ENCODE peak calls at places on chromosomes 7 and 10, in five cellular contexts. A is HCT116, C is GM12878, O is SK-N-SH, E is H1. Q is an unnamed sample.

GRCh38 chr10:115827180-115827579 is 445.8 kb downstream of the GFRA1 start:
- DNase-seq in A (no peak), C (no peak), O (no peak), E (no peak), Q (no peak)

GRCh38 chr10:89702121-89702480 is 711 bp downstream of the KIF20B start:
- DNase-seq in A (no peak), C (peak; percentile 21), O (peak; percentile 11), E (no peak), Q (no peak)

GRCh38 chr7:41103331-41103730 is 599.6 kb downstream of the INHBA start:
- DNase-seq in A (no peak), C (peak; percentile 46), O (no peak), E (no peak), Q (no peak)

GRCh38 chr7:22176791-22177412 is 180.1 kb downstream of the RAPGEF5 start:
- DNase-seq in A (no peak), C (no peak), O (no peak), E (no peak), Q (no peak)

GRCh38 chr7:15571303-15571878 is 9.6 kb upstream of the AGMO start:
- DNase-seq in A (no peak), C (no peak), O (no peak), E (no peak), Q (no peak)

GRCh38 chr7:130364446-130364845 is 15.8 kb upstream of the CPA1 start:
- DNase-seq in A (no peak), C (no peak), O (no peak), E (no peak), Q (no peak)

GRCh38 chr7:1691096-1691495 is 21.0 kb downstream of the ELFN1 start:
- DNase-seq in A (no peak), C (no peak), O (peak; percentile 7), E (peak; percentile 27), Q (no peak)

GRCh38 chr7:132090444-132090843 is 485.8 kb downstream of the PLXNA4 start:
- DNase-seq in A (no peak), C (no peak), O (no peak), E (no peak), Q (no peak)

GRCh38 chr7:26504417-26504816 is 212.8 kb downstream of the SNX10 start:
- DNase-seq in A (no peak), C (no peak), O (no peak), E (no peak), Q (no peak)

GRCh38 chr10:10133271-10133670 is 884.4 kb upstream of the CELF2 start:
- DNase-seq in A (no peak), C (no peak), O (no peak), E (no peak), Q (no peak)

GRCh38 chr7:46319841-46320240 is 398.8 kb upstream of the IGFBP3 start:
- DNase-seq in A (no peak), C (no peak), O (no peak), E (no peak), Q (no peak)

GRCh38 chr10:133196936-133197758 is 32.9 kb upstream of the UTF1 start:
- DNase-seq in A (no peak), C (no peak), O (no peak), E (no peak), Q (no peak)

GRCh38 chr7:5231116-5231515 is 41.1 kb downstream of the WIPI2 start:
- DNase-seq in A (no peak), C (peak; percentile 60), O (no peak), E (no peak), Q (no peak)

GRCh38 chr7:132078891-132079735 is 497.2 kb downstream of the PLXNA4 start:
- DNase-seq in A (no peak), C (no peak), O (no peak), E (no peak), Q (no peak)

GRCh38 chr7:19575909-19576557 is 132.8 kb downstream of the POLR1F start:
- DNase-seq in A (no peak), C (no peak), O (no peak), E (no peak), Q (no peak)

DNA sequence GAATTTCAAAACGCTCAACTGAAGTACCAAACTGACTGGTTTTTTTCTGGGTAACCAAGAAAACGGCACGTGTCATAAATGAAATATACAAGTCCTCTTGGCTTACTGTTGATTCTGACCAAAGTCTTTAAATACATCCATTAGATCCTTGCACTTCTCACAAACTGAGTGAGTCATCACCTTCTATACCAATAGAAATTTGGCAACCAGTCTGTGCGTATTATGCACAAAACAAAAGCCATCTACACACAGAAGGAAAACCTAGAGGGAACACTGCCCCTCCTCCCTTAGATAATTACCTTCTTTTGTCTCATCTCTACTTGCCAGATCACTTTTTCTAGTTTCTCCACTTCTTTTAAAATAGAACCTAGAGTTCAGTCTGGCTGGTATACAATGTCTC is 91.6 kb upstream of the ATP6V0A4 start:
- DNase-seq in A (no peak), C (no peak), O (no peak), E (no peak), Q (peak; percentile 64)
- TF ChIP-seq JUND in A (no peak), C (no peak), O (peak; percentile 56), E (no peak), Q (no peak)

GRCh38 chr10:21056461-21056860 is 159.3 kb upstream of the NEBL start:
- DNase-seq in A (no peak), C (no peak), O (no peak), E (no peak), Q (no peak)
- TF ChIP-seq JUND in A (no peak), C (no peak), O (no peak), E (no peak), Q (no peak)

GRCh38 chr7:36131026-36131425 is 22.0 kb upstream of the EEPD1 start:
- DNase-seq in A (no peak), C (no peak), O (no peak), E (no peak), Q (no peak)
- TF ChIP-seq JUND in A (no peak), C (no peak), O (no peak), E (no peak), Q (no peak)

DNA sequence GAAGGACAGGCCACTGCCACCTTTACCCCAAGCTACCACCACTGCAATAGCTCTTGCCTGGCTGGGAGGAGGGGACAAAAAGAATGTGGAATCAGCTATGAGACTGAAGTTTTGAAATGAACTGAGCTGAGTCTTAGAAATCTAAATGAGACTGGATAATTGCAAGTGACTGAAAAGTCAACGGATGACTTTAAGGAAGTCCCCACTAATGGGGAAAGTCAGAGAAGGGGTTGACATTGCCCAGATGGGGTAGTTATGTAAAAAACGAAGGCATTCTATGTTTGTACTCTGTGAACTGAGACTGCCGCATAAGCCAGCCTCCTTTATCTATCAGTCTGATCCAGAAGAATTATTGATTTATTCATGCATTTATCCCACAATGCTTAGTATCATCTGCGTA is 67.2 kb downstream of the RBM20 start:
- DNase-seq in A (no peak), C (no peak), O (no peak), E (no peak), Q (no peak)
- TF ChIP-seq JUND in A (no peak), C (no peak), O (no peak), E (no peak), Q (no peak)

DNA sequence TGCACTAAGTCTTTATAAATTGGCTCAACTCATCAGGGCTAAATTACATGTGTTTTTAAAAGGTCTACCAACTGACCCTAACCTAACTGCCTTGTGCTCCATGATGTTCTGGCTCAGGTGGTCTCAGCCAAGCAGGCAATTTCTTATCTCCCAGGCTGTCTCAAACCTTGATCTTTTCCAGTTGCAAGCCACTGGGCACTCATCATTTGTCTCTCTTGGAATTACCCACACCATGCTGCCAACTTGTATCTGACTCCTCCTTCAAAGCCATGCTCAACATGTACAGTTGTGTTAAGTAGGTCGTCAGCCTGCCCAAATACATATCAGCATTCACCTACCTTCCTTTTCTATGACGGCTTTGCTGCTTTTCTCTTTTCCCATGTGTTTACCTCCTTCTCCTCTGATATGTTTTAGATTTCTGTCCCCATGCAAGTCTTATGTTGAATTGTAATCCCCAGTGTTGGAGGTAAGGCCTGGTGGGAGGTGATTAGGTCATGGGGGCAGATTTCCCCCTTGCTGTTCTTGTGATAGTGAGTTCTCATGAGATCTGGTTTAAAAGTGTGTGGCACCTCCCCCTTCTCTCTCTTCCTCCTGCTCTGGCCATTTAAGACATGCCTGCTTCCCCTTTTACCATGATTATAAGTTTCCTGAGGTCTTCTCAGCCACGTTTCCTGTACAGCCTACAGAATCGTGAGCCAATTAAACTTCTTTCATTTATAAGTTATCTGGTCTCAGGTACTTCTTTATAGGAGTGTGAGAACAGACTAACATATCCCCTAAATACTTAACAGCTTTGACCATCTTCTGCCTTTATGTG is 130.0 kb downstream of the ELAPOR2 start:
- DNase-seq in A (no peak), C (no peak), O (no peak), E (no peak), Q (no peak)
- TF ChIP-seq JUND in A (no peak), C (no peak), O (no peak), E (no peak), Q (no peak)

GRCh38 chr7:96499532-96499931 is 177.6 kb upstream of the SLC25A13 start:
- DNase-seq in A (no peak), C (no peak), O (no peak), E (no peak), Q (no peak)

GRCh38 chr7:96501318-96501717 is 179.4 kb upstream of the SLC25A13 start:
- DNase-seq in A (no peak), C (no peak), O (no peak), E (no peak), Q (no peak)

GRCh38 chr7:96497567-96497966 is 175.7 kb upstream of the SLC25A13 start:
- DNase-seq in A (no peak), C (no peak), O (no peak), E (no peak), Q (no peak)

DNA sequence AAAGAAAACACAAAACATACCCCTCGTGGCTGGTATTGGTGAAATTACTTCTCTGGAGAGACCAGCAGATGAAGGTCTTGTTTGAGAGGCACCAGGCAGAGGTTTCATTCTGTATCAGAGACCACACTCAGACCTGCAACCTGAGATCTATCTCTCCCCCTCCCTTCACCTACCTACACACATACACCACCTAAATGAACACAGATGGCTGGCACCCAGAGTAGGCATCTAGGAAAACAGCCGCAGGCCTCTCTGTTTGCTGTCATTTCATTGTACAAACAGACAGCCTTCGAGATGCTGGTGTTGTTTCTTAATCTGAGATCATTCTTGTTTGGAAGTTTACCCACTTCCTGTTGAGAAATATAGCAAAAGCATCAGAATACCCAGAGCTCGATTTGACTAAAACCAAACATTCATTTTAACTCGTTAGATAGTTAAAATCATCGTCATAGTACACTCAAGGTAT is 173.9 kb upstream of the SLC25A13 start:
- DNase-seq in A (no peak), C (peak; percentile 3), O (peak; percentile 33), E (no peak), Q (no peak)
- TF ChIP-seq JUND in A (no peak), C (no peak), O (no peak), E (no peak), Q (no peak)

DNA sequence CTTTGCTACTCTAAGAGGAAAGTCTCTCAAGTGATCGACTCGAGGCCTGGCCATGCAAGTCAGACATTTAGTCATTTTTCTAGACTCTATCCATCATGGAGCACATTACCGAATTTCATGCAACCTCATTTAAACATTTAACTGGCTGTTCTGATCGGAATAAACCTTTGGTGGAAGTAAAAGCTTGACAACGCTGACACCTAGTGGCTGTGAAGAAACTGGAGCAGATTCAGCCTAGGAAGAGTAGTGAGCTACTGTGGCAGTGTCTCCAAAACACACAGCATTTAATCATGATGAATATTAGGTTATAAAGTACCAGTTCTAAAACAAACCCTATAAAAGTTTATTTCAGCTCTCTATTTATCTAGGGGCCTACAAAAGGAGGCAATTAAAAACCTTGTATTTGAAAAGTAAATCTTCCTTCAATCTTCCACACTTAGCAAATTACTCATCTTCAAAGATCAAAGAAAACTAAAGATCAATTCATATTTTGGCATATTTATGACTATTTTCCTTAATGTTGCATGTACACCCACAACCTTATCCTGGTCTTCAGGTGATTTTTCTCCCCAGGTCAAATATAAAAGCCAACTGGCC is 175.0 kb downstream of the CTNNA3 start:
- DNase-seq in A (peak; percentile 50), C (peak; percentile 2), O (peak; percentile 42), E (peak; percentile 51), Q (peak; percentile 66)
- TF ChIP-seq JUND in A (no peak), C (no peak), O (no peak), E (no peak), Q (no peak)

GRCh38 chr7:106793015-106793651 is 71.9 kb upstream of the PIK3CG start:
- DNase-seq in A (peak; percentile 38), C (no peak), O (peak; percentile 50), E (no peak), Q (peak; percentile 13)
- TF ChIP-seq JUND in A (no peak), C (no peak), O (no peak), E (no peak), Q (no peak)

Q was measured in T47D.